ENCODE peak calls at places on chromosomes 12 and 14, in eight cellular contexts. One of them, this sample, is unnamed.

GRCh38 chr12:89162704-89163261 is 189.5 kb downstream of the DUSP6 start:
- DNase-seq in pons: peak
- DNase-seq in activated effector memory CD4-positive, alpha-beta T cell treated with anti-CD3 and anti-CD28 coated beads, Interleukin-2, amount 50 U/mL, for 16 hours: peak
- DNase-seq in activated gamma-delta T cell treated with anti-CD3 and anti-CD28 coated beads, Interleukin-2, amount 50 U/mL, for 16 hours: no peak
- DNase-seq in mesenchymal stem cell: peak
- DNase-seq in DND-41: peak
- DNase-seq in ureter: peak
- DNase-seq in stimulated activated CD4-positive, alpha-beta T cell treated with anti-CD3 and anti-CD28 coated beads, Interleukin-2, amount 100 ng/mL, for 48 hours: peak
- DNase-seq in this sample: peak

GRCh38 chr12:65525501-65526141 is 247.1 kb downstream of the MSRB3 start:
- DNase-seq in pons: no peak
- DNase-seq in activated effector memory CD4-positive, alpha-beta T cell treated with anti-CD3 and anti-CD28 coated beads, Interleukin-2, amount 50 U/mL, for 16 hours: no peak
- DNase-seq in activated gamma-delta T cell treated with anti-CD3 and anti-CD28 coated beads, Interleukin-2, amount 50 U/mL, for 16 hours: no peak
- DNase-seq in mesenchymal stem cell: peak
- DNase-seq in DND-41: no peak
- DNase-seq in ureter: no peak
- DNase-seq in stimulated activated CD4-positive, alpha-beta T cell treated with anti-CD3 and anti-CD28 coated beads, Interleukin-2, amount 100 ng/mL, for 48 hours: no peak
- DNase-seq in this sample: peak

GRCh38 chr12:121036810-121037326 is 2.2 kb downstream of the OASL start:
- DNase-seq in pons: no peak
- DNase-seq in activated effector memory CD4-positive, alpha-beta T cell treated with anti-CD3 and anti-CD28 coated beads, Interleukin-2, amount 50 U/mL, for 16 hours: peak
- DNase-seq in activated gamma-delta T cell treated with anti-CD3 and anti-CD28 coated beads, Interleukin-2, amount 50 U/mL, for 16 hours: peak
- DNase-seq in mesenchymal stem cell: peak
- DNase-seq in DND-41: no peak
- DNase-seq in ureter: no peak
- DNase-seq in stimulated activated CD4-positive, alpha-beta T cell treated with anti-CD3 and anti-CD28 coated beads, Interleukin-2, amount 100 ng/mL, for 48 hours: no peak
- DNase-seq in this sample: peak

GRCh38 chr12:128825845-128826244 is 2.1 kb upstream of the SLC15A4 start:
- DNase-seq in pons: no peak
- DNase-seq in activated effector memory CD4-positive, alpha-beta T cell treated with anti-CD3 and anti-CD28 coated beads, Interleukin-2, amount 50 U/mL, for 16 hours: no peak
- DNase-seq in activated gamma-delta T cell treated with anti-CD3 and anti-CD28 coated beads, Interleukin-2, amount 50 U/mL, for 16 hours: no peak
- DNase-seq in mesenchymal stem cell: no peak
- DNase-seq in DND-41: no peak
- DNase-seq in ureter: no peak
- DNase-seq in stimulated activated CD4-positive, alpha-beta T cell treated with anti-CD3 and anti-CD28 coated beads, Interleukin-2, amount 100 ng/mL, for 48 hours: no peak
- DNase-seq in this sample: no peak

GRCh38 chr14:77580964-77581505 is 35.4 kb downstream of the SPTLC2 start:
- DNase-seq in pons: no peak
- DNase-seq in activated effector memory CD4-positive, alpha-beta T cell treated with anti-CD3 and anti-CD28 coated beads, Interleukin-2, amount 50 U/mL, for 16 hours: no peak
- DNase-seq in activated gamma-delta T cell treated with anti-CD3 and anti-CD28 coated beads, Interleukin-2, amount 50 U/mL, for 16 hours: no peak
- DNase-seq in mesenchymal stem cell: peak
- DNase-seq in DND-41: no peak
- DNase-seq in ureter: no peak
- DNase-seq in stimulated activated CD4-positive, alpha-beta T cell treated with anti-CD3 and anti-CD28 coated beads, Interleukin-2, amount 100 ng/mL, for 48 hours: no peak
- DNase-seq in this sample: peak

GRCh38 chr14:100488057-100488456 is 99.2 kb downstream of the BEGAIN start:
- DNase-seq in pons: no peak
- DNase-seq in activated effector memory CD4-positive, alpha-beta T cell treated with anti-CD3 and anti-CD28 coated beads, Interleukin-2, amount 50 U/mL, for 16 hours: no peak
- DNase-seq in activated gamma-delta T cell treated with anti-CD3 and anti-CD28 coated beads, Interleukin-2, amount 50 U/mL, for 16 hours: no peak
- DNase-seq in mesenchymal stem cell: no peak
- DNase-seq in DND-41: peak
- DNase-seq in ureter: no peak
- DNase-seq in stimulated activated CD4-positive, alpha-beta T cell treated with anti-CD3 and anti-CD28 coated beads, Interleukin-2, amount 100 ng/mL, for 48 hours: no peak
- DNase-seq in this sample: no peak

GRCh38 chr12:116054280-116054679 is 223.2 kb downstream of the MED13L start:
- DNase-seq in pons: no peak
- DNase-seq in activated effector memory CD4-positive, alpha-beta T cell treated with anti-CD3 and anti-CD28 coated beads, Interleukin-2, amount 50 U/mL, for 16 hours: no peak
- DNase-seq in activated gamma-delta T cell treated with anti-CD3 and anti-CD28 coated beads, Interleukin-2, amount 50 U/mL, for 16 hours: no peak
- DNase-seq in mesenchymal stem cell: no peak
- DNase-seq in DND-41: no peak
- DNase-seq in ureter: no peak
- DNase-seq in stimulated activated CD4-positive, alpha-beta T cell treated with anti-CD3 and anti-CD28 coated beads, Interleukin-2, amount 100 ng/mL, for 48 hours: no peak
- DNase-seq in this sample: no peak

GRCh38 chr12:31353730-31354708 is 28.1 kb upstream of the SINHCAF start:
- DNase-seq in pons: peak
- DNase-seq in activated effector memory CD4-positive, alpha-beta T cell treated with anti-CD3 and anti-CD28 coated beads, Interleukin-2, amount 50 U/mL, for 16 hours: no peak
- DNase-seq in activated gamma-delta T cell treated with anti-CD3 and anti-CD28 coated beads, Interleukin-2, amount 50 U/mL, for 16 hours: no peak
- DNase-seq in mesenchymal stem cell: no peak
- DNase-seq in DND-41: no peak
- DNase-seq in ureter: no peak
- DNase-seq in stimulated activated CD4-positive, alpha-beta T cell treated with anti-CD3 and anti-CD28 coated beads, Interleukin-2, amount 100 ng/mL, for 48 hours: no peak
- DNase-seq in this sample: no peak

GRCh38 chr12:106357549-106358409 is at the start of gene POLR3B:
- DNase-seq in pons: peak
- DNase-seq in activated effector memory CD4-positive, alpha-beta T cell treated with anti-CD3 and anti-CD28 coated beads, Interleukin-2, amount 50 U/mL, for 16 hours: peak
- DNase-seq in activated gamma-delta T cell treated with anti-CD3 and anti-CD28 coated beads, Interleukin-2, amount 50 U/mL, for 16 hours: peak
- DNase-seq in mesenchymal stem cell: peak
- DNase-seq in DND-41: peak
- DNase-seq in ureter: peak
- DNase-seq in stimulated activated CD4-positive, alpha-beta T cell treated with anti-CD3 and anti-CD28 coated beads, Interleukin-2, amount 100 ng/mL, for 48 hours: peak
- DNase-seq in this sample: peak